ENCODE peak calls at places on chromosome 6, in ten cellular contexts. V, C, N, A, W, K, P, G, T and J are unnamed samples.

GRCh38 chr6:35014786-35015185 is 125.7 kb downstream of the ANKS1A start:
- DNase-seq in V (no peak), C (no peak), N (no peak), A (no peak), W (no peak), K (no peak), P (peak; percentile 52), G (no peak), T (no peak), J (no peak)

GRCh38 chr6:36556281-36556680 is 9.0 kb upstream of the STK38 start:
- DNase-seq in V (no peak), C (no peak), N (no peak), A (no peak), W (no peak), K (no peak), P (no peak), G (no peak), T (no peak), J (no peak)

GRCh38 chr6:28209753-28210535 is 15.1 kb upstream of the ZSCAN9 start:
- DNase-seq in V (no peak), C (no peak), N (no peak), A (no peak), W (no peak), K (no peak), P (no peak), G (no peak), T (no peak), J (no peak)

GRCh38 chr6:118558811-118559217 is 10.7 kb downstream of the PLN start:
- DNase-seq in V (no peak), C (no peak), N (no peak), A (no peak), W (no peak), K (peak; percentile 22), P (peak; percentile 33), G (no peak), T (no peak), J (no peak)

GRCh38 chr6:32152414-32153251 is 894 bp upstream of the PRRT1 start:
- DNase-seq in V (no peak), C (peak; percentile 62), N (no peak), A (no peak), W (no peak), K (peak; percentile 58), P (peak; percentile 25), G (no peak), T (no peak), J (no peak)

GRCh38 chr6:141265748-141266647 is 866.7 kb upstream of the GJE1 start:
- DNase-seq in V (no peak), C (no peak), N (no peak), A (no peak), W (no peak), K (no peak), P (peak; percentile 30), G (no peak), T (no peak), J (no peak)

GRCh38 chr6:166386111-166386510 is 3.4 kb upstream of the MPC1 start:
- DNase-seq in V (no peak), C (no peak), N (no peak), A (no peak), W (no peak), K (no peak), P (no peak), G (no peak), T (no peak), J (no peak)

GRCh38 chr6:71206086-71206485 is 82.5 kb upstream of the OGFRL1 start:
- DNase-seq in V (no peak), C (no peak), N (no peak), A (no peak), W (no peak), K (no peak), P (no peak), G (no peak), T (no peak), J (no peak)

GRCh38 chr6:82862543-82862942 is 203.1 kb downstream of the UBE3D start:
- DNase-seq in V (no peak), C (no peak), N (no peak), A (no peak), W (no peak), K (no peak), P (peak; percentile 72), G (no peak), T (no peak), J (no peak)

DNA sequence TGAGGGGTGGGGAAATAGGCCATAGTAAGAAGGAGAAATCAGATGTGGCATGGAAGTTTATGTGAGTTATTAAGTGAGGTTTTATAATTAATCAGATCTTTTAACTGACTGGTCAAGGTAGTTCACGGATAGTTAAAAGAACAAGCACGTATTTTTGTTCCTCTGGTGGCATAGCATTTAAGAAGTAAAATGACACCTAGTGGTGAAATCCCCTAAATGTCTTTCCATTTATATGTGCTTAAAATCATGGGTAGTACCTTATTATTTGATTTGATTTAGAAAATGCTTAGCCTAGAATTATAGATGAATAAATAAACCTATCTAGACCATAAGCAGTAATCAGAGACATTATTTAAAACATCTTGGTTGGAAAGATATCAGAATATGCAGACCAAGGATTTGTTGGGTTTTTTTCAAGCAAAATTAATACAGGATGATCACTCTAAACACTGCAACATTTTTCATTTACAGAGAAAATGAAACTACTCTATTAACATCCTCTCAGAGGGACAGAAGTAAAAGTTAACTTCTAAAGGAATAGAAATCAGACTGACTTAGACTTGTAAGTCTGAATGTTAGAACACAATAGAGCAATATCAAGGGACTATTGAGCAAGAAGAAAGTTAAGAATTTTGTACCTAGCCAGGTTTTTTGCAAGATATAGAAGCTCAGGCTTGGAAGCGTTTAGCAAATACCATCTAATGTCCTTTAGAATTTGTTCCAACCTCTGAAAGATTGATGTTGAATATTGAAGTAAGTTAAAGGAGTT is 81.1 kb downstream of the STXBP5 start:
- DNase-seq in V (no peak), C (peak; percentile 55), N (no peak), A (no peak), W (no peak), K (no peak), P (peak; percentile 73), G (no peak), T (no peak), J (no peak)
- TF ChIP-seq CTCF in V (peak; percentile 28), C (peak; percentile 61), N (peak; percentile 31), A (peak; percentile 52), W (peak; percentile 53), K (peak; percentile 43), P (peak; percentile 58), G (peak; percentile 62), T (peak; percentile 59), J (peak; percentile 68)

DNA sequence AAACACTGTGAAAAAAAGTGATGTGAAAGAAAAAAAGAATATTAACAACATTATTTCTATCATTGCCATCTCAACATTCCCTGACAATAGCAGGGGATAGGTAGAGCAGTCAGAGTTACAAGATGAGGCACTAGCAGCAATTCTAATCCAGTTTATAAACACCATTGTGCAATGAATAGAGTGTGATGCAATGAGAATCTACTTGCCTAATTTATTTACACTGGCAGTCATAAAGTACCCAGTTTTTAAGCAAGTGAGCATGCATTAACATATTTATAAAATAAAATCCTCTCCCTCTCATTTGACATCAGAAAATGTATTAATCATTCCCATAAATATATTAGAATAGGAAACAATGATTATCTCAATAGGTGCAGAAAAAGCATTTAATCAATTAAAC is 2.5 kb upstream of the MANEA start:
- DNase-seq in V (no peak), C (peak; percentile 6), N (no peak), A (no peak), W (no peak), K (no peak), P (no peak), G (no peak), T (no peak), J (no peak)
- H3K4me3 ChIP-seq in V (no peak overlapping the region), C (peak overlapping the region; percentile 1), N (no peak overlapping the region), A (peak overlapping the region; percentile 84), W (no peak overlapping the region), K (no peak overlapping the region), P (no peak overlapping the region), G (no peak overlapping the region), T (no peak overlapping the region), J (no peak overlapping the region)

GRCh38 chr6:39669117-39669690 is 56.0 kb downstream of the KIF6 start:
- DNase-seq in V (no peak), C (no peak), N (no peak), A (no peak), W (no peak), K (no peak), P (peak; percentile 71), G (no peak), T (no peak), J (no peak)

GRCh38 chr6:39666706-39667489 is 58.3 kb downstream of the KIF6 start:
- DNase-seq in V (no peak), C (no peak), N (no peak), A (no peak), W (no peak), K (no peak), P (no peak), G (no peak), T (no peak), J (no peak)

GRCh38 chr6:39665871-39666270 is 59.3 kb downstream of the KIF6 start:
- DNase-seq in V (no peak), C (no peak), N (no peak), A (no peak), W (no peak), K (no peak), P (peak; percentile 10), G (no peak), T (no peak), J (no peak)

GRCh38 chr6:39669943-39670342 is 55.3 kb downstream of the KIF6 start:
- DNase-seq in V (no peak), C (no peak), N (no peak), A (no peak), W (no peak), K (no peak), P (peak; percentile 20), G (no peak), T (no peak), J (no peak)

GRCh38 chr6:39664173-39664572 is 61.0 kb downstream of the KIF6 start:
- DNase-seq in V (no peak), C (no peak), N (no peak), A (no peak), W (no peak), K (no peak), P (no peak), G (no peak), T (no peak), J (no peak)
- TF ChIP-seq CTCF in V (no peak), C (no peak), N (no peak), A (no peak), W (peak; percentile 44), K (no peak), P (no peak), G (no peak), T (no peak), J (no peak)

DNA sequence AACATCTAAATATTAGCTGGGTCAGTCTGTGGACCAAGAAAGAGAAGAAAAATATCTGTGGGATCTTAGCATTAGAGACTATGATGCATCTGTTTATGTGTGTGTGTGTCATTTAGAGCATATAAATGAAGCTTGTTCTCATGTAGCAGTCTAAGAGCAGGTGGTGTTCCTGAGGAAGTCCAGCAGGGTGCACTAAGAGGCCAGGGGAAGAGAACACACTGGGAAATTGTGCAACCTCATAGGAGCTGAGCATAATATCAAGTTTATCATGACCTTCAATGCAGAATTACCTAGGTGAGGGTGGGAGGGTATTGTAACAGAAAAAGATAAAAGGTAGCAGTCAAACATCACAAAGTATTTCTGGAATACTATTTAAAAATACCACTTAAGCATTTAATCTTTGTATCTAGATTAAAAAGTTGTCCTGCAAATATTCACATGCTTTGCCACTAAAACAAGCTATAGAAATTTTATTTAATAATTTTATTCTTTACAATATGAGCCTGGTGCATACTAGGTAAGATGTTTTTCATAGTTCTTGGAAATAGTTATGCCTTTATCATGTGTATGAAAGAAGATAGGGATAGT is 80.5 kb downstream of the SMPDL3A start:
- DNase-seq in V (no peak), C (peak; percentile 77), N (peak; percentile 24), A (no peak), W (no peak), K (peak; percentile 45), P (peak; percentile 60), G (no peak), T (no peak), J (peak; percentile 9)
- H3K4me3 ChIP-seq in V (no peak overlapping the region), C (no peak overlapping the region), N (no peak overlapping the region), A (no peak overlapping the region), W (no peak overlapping the region), K (no peak overlapping the region), P (no peak overlapping the region), G (no peak overlapping the region), T (no peak overlapping the region), J (no peak overlapping the region)